ENCODE peak calls at places on chromosomes 2 and 18, in ten cellular contexts. One of them, this sample, is unnamed.

GRCh38 chr2:42327125-42327524 is 33.9 kb downstream of the COX7A2L start:
- DNase-seq in NB4: no peak
- DNase-seq in IMR-90: no peak
- DNase-seq in HCT116: no peak
- DNase-seq in right lobe of liver: no peak
- DNase-seq in K562: no peak
- DNase-seq in A549: no peak
- DNase-seq in heart left ventricle: no peak
- DNase-seq in sigmoid colon: no peak
- DNase-seq in tibial nerve: no peak
- DNase-seq in this sample: no peak

GRCh38 chr2:234290671-234291070 is 206.2 kb downstream of the ARL4C start:
- DNase-seq in A549: no peak
- DNase-seq in heart left ventricle: peak; percentile 72
- DNase-seq in HCT116: no peak
- DNase-seq in NB4: peak; percentile 43
- DNase-seq in right lobe of liver: peak; percentile 35
- DNase-seq in IMR-90: no peak
- DNase-seq in K562: no peak
- DNase-seq in tibial nerve: no peak
- DNase-seq in sigmoid colon: peak; percentile 72
- DNase-seq in this sample: peak; percentile 49

GRCh38 chr18:8703781-8704301 is 1.5 kb upstream of the MTCL1 start:
- DNase-seq in right lobe of liver: no peak
- DNase-seq in IMR-90: no peak
- DNase-seq in sigmoid colon: peak; percentile 53
- DNase-seq in NB4: no peak
- DNase-seq in tibial nerve: no peak
- DNase-seq in K562: no peak
- DNase-seq in heart left ventricle: no peak
- DNase-seq in HCT116: no peak
- DNase-seq in A549: no peak
- DNase-seq in this sample: no peak

GRCh38 chr2:157827377-157827776 is 48.8 kb downstream of the ACVR1 start:
- DNase-seq in HCT116: no peak
- DNase-seq in A549: no peak
- DNase-seq in K562: no peak
- DNase-seq in sigmoid colon: no peak
- DNase-seq in tibial nerve: no peak
- DNase-seq in NB4: no peak
- DNase-seq in right lobe of liver: no peak
- DNase-seq in heart left ventricle: no peak
- DNase-seq in IMR-90: no peak
- DNase-seq in this sample: no peak

GRCh38 chr18:45608400-45608799 is 6.9 kb upstream of the SLC14A2 start:
- DNase-seq in NB4: no peak
- DNase-seq in IMR-90: no peak
- DNase-seq in right lobe of liver: no peak
- DNase-seq in HCT116: no peak
- DNase-seq in K562: no peak
- DNase-seq in heart left ventricle: no peak
- DNase-seq in sigmoid colon: no peak
- DNase-seq in tibial nerve: no peak
- DNase-seq in A549: no peak
- DNase-seq in this sample: no peak

GRCh38 chr2:197263077-197263476 is 47.5 kb downstream of the ANKRD44 start:
- DNase-seq in A549: no peak
- DNase-seq in NB4: no peak
- DNase-seq in sigmoid colon: no peak
- DNase-seq in heart left ventricle: no peak
- DNase-seq in HCT116: no peak
- DNase-seq in tibial nerve: no peak
- DNase-seq in K562: no peak
- DNase-seq in right lobe of liver: no peak
- DNase-seq in IMR-90: no peak
- DNase-seq in this sample: no peak

GRCh38 chr2:44741507-44741906 is 200.0 kb upstream of the SIX3 start:
- DNase-seq in tibial nerve: no peak
- DNase-seq in HCT116: no peak
- DNase-seq in A549: no peak
- DNase-seq in heart left ventricle: no peak
- DNase-seq in K562: no peak
- DNase-seq in NB4: no peak
- DNase-seq in sigmoid colon: no peak
- DNase-seq in IMR-90: no peak
- DNase-seq in right lobe of liver: no peak
- DNase-seq in this sample: no peak

GRCh38 chr18:25067291-25068050 is 284.5 kb downstream of the ZNF521 start:
- DNase-seq in HCT116: no peak
- DNase-seq in K562: no peak
- DNase-seq in A549: no peak
- DNase-seq in heart left ventricle: no peak
- DNase-seq in sigmoid colon: no peak
- DNase-seq in IMR-90: no peak
- DNase-seq in NB4: no peak
- DNase-seq in tibial nerve: no peak
- DNase-seq in right lobe of liver: no peak
- DNase-seq in this sample: no peak

GRCh38 chr2:10122500-10123280 is at the start of gene RRM2:
- DNase-seq in HCT116: peak; percentile 91
- DNase-seq in NB4: peak; percentile 99
- DNase-seq in tibial nerve: peak; percentile 81
- DNase-seq in K562: peak; percentile 98
- DNase-seq in right lobe of liver: peak; percentile 94
- DNase-seq in IMR-90: peak; percentile 87
- DNase-seq in heart left ventricle: peak; percentile 96
- DNase-seq in A549: peak; percentile 97
- DNase-seq in sigmoid colon: peak; percentile 97
- DNase-seq in this sample: peak; percentile 98
- TF ChIP-seq POLR2A in HCT116: peak; percentile 95
- TF ChIP-seq POLR2A in NB4: peak; percentile 93
- TF ChIP-seq POLR2A in tibial nerve: no peak
- TF ChIP-seq POLR2A in K562: peak; percentile 99
- TF ChIP-seq POLR2A in right lobe of liver: no peak
- TF ChIP-seq POLR2A in IMR-90: peak; percentile 91
- TF ChIP-seq POLR2A in heart left ventricle: no peak
- TF ChIP-seq POLR2A in A549: peak; percentile 91
- TF ChIP-seq POLR2A in sigmoid colon: no peak
- TF ChIP-seq POLR2A in this sample: no peak

GRCh38 chr2:175205523-175205922 is 24.0 kb upstream of the ATP5MC3 start:
- DNase-seq in IMR-90: peak; percentile 41
- DNase-seq in K562: no peak
- DNase-seq in HCT116: no peak
- DNase-seq in A549: no peak
- DNase-seq in sigmoid colon: no peak
- DNase-seq in NB4: no peak
- DNase-seq in heart left ventricle: no peak
- DNase-seq in right lobe of liver: no peak
- DNase-seq in tibial nerve: no peak
- DNase-seq in this sample: no peak
- H3K4me3 ChIP-seq in IMR-90: no peak overlapping the region
- H3K4me3 ChIP-seq in K562: no peak overlapping the region
- H3K4me3 ChIP-seq in HCT116: no peak overlapping the region
- H3K4me3 ChIP-seq in A549: no peak overlapping the region
- H3K4me3 ChIP-seq in sigmoid colon: no peak overlapping the region
- H3K4me3 ChIP-seq in NB4: no peak overlapping the region
- H3K4me3 ChIP-seq in heart left ventricle: no peak overlapping the region
- H3K4me3 ChIP-seq in right lobe of liver: no peak overlapping the region
- H3K4me3 ChIP-seq in tibial nerve: no peak overlapping the region
- H3K4me3 ChIP-seq in this sample: no peak overlapping the region

GRCh38 chr2:241150660-241151530 is 628 bp downstream of the PPP1R7 start:
- DNase-seq in HCT116: no peak
- DNase-seq in tibial nerve: no peak
- DNase-seq in A549: no peak
- DNase-seq in right lobe of liver: no peak
- DNase-seq in sigmoid colon: no peak
- DNase-seq in K562: no peak
- DNase-seq in IMR-90: peak; percentile 51
- DNase-seq in NB4: no peak
- DNase-seq in heart left ventricle: no peak
- DNase-seq in this sample: peak; percentile 27

GRCh38 chr2:241149675-241149924 is 328 bp upstream of the PASK start:
- DNase-seq in HCT116: no peak
- DNase-seq in sigmoid colon: no peak
- DNase-seq in A549: no peak
- DNase-seq in heart left ventricle: no peak
- DNase-seq in IMR-90: no peak
- DNase-seq in right lobe of liver: no peak
- DNase-seq in tibial nerve: no peak
- DNase-seq in K562: no peak
- DNase-seq in NB4: no peak
- DNase-seq in this sample: no peak

GRCh38 chr2:241148239-241148638 is 1.0 kb downstream of the PASK start:
- DNase-seq in K562: peak; percentile 5
- DNase-seq in tibial nerve: no peak
- DNase-seq in IMR-90: no peak
- DNase-seq in A549: no peak
- DNase-seq in heart left ventricle: no peak
- DNase-seq in right lobe of liver: no peak
- DNase-seq in HCT116: no peak
- DNase-seq in NB4: peak; percentile 33
- DNase-seq in sigmoid colon: no peak
- DNase-seq in this sample: no peak

GRCh38 chr2:241148891-241149674 is at the start of gene PASK:
- DNase-seq in K562: peak; percentile 94
- DNase-seq in HCT116: peak; percentile 95
- DNase-seq in IMR-90: peak; percentile 92
- DNase-seq in right lobe of liver: peak; percentile 94
- DNase-seq in heart left ventricle: peak; percentile 94
- DNase-seq in NB4: peak; percentile 98
- DNase-seq in sigmoid colon: peak; percentile 97
- DNase-seq in A549: peak; percentile 90
- DNase-seq in tibial nerve: peak; percentile 84
- DNase-seq in this sample: peak; percentile 98

DNA sequence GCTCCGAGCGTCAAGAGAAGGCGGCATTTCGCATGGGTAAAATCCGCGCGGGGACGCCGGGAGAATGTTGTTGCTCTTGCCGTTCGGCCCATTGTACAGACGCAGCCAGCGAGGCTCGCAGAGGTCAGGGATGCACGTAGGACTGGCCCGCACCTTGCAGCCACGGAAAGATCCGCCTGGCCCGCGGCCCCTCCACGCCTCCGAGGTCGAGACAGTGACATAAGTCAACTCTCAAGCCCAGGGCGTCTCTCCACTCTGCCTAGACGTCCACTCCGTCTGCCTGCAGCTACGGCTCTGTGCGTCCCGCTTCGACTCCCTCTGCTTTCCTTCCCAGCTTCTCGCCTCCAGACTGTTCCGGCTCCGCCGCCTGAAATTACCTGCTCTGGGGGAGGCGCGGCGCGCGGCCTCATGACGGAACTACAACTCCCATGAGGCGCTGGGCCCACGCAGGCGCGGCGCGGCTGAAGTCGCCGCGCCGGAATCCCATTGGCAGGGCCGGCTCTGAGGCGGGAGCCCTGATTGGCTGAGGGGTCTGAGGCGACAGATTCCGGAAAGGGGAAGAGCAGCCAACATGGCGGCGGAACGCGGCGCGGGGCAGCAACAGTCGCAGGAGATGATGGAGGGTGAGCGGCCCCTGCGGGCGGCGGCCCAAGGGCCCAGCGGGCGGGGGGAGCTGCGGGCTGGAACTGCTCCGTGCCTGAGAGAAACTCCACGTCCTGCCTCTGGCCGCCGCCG is at the start of gene PPP1R7:
- DNase-seq in K562: peak; percentile 93
- DNase-seq in A549: peak; percentile 94
- DNase-seq in HCT116: peak; percentile 87
- DNase-seq in right lobe of liver: peak; percentile 96
- DNase-seq in NB4: peak; percentile 97
- DNase-seq in tibial nerve: peak; percentile 88
- DNase-seq in heart left ventricle: peak; percentile 97
- DNase-seq in sigmoid colon: peak; percentile 97
- DNase-seq in IMR-90: peak; percentile 90
- DNase-seq in this sample: peak; percentile 99
- TF ChIP-seq POLR2A in K562: peak; percentile 74
- TF ChIP-seq POLR2A in A549: peak; percentile 72
- TF ChIP-seq POLR2A in HCT116: peak; percentile 48
- TF ChIP-seq POLR2A in right lobe of liver: peak; percentile 39
- TF ChIP-seq POLR2A in NB4: peak; percentile 47
- TF ChIP-seq POLR2A in tibial nerve: peak; percentile 62
- TF ChIP-seq POLR2A in heart left ventricle: no peak
- TF ChIP-seq POLR2A in sigmoid colon: no peak
- TF ChIP-seq POLR2A in IMR-90: peak; percentile 80
- TF ChIP-seq POLR2A in this sample: no peak

GRCh38 chr2:170973492-170974303 is 44.6 kb downstream of the GORASP2 start:
- DNase-seq in NB4: peak; percentile 87
- DNase-seq in tibial nerve: peak; percentile 66
- DNase-seq in K562: peak; percentile 96
- DNase-seq in sigmoid colon: peak; percentile 92
- DNase-seq in right lobe of liver: peak; percentile 92
- DNase-seq in HCT116: peak; percentile 62
- DNase-seq in A549: peak; percentile 87
- DNase-seq in IMR-90: peak; percentile 66
- DNase-seq in heart left ventricle: peak; percentile 91
- DNase-seq in this sample: peak; percentile 81

GRCh38 chr2:170975127-170975942 is 46.3 kb downstream of the GORASP2 start:
- DNase-seq in IMR-90: no peak
- DNase-seq in NB4: no peak
- DNase-seq in heart left ventricle: no peak
- DNase-seq in K562: no peak
- DNase-seq in A549: no peak
- DNase-seq in sigmoid colon: no peak
- DNase-seq in HCT116: no peak
- DNase-seq in right lobe of liver: no peak
- DNase-seq in tibial nerve: no peak
- DNase-seq in this sample: no peak

GRCh38 chr2:170973225-170973491 is 44.1 kb downstream of the GORASP2 start:
- DNase-seq in A549: no peak
- DNase-seq in HCT116: no peak
- DNase-seq in heart left ventricle: no peak
- DNase-seq in right lobe of liver: no peak
- DNase-seq in IMR-90: no peak
- DNase-seq in NB4: no peak
- DNase-seq in tibial nerve: no peak
- DNase-seq in K562: no peak
- DNase-seq in sigmoid colon: no peak
- DNase-seq in this sample: no peak

GRCh38 chr2:170975943-170976270 is 46.9 kb downstream of the GORASP2 start:
- DNase-seq in IMR-90: no peak
- DNase-seq in K562: no peak
- DNase-seq in sigmoid colon: no peak
- DNase-seq in tibial nerve: no peak
- DNase-seq in A549: no peak
- DNase-seq in heart left ventricle: no peak
- DNase-seq in NB4: no peak
- DNase-seq in HCT116: no peak
- DNase-seq in right lobe of liver: no peak
- DNase-seq in this sample: no peak

DNA sequence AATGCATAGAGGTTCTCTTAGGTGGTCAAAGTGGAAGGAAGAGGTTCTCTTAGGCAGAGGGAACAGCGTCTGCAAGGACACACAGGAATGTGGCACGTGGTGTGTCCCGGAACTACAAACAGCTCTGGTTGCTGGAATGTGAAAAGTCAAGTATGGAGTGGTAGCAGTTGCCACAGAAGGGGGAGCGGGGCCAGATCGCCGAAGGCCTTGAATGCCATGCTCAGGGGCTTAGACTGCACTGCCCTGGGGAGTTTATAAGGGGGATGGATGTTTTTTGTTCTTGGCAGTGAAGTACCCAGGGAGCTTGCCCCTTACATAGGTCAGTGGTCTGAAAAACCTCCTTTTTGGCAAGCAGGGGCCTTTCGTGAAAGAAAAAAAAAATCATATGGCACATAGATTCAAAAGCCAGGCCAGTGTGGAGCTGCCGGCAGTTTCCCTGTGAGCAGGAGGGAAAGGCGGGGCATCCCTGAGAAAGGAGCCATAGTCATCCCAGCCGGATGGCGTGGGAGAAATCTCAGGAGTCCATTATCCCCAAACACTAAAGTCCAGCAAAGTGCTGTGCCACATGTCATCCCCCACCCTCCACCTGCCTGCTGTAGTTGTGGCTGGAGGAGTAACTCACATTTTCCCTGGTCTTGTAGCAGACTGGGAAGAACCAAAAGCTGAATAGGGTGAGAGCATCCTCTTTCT is 45.4 kb downstream of the GORASP2 start:
- DNase-seq in HCT116: no peak
- DNase-seq in K562: no peak
- DNase-seq in heart left ventricle: no peak
- DNase-seq in A549: peak; percentile 20
- DNase-seq in tibial nerve: no peak
- DNase-seq in NB4: no peak
- DNase-seq in IMR-90: no peak
- DNase-seq in sigmoid colon: no peak
- DNase-seq in right lobe of liver: no peak
- DNase-seq in this sample: no peak
- H3K4me3 ChIP-seq in HCT116: no peak overlapping the region
- H3K4me3 ChIP-seq in K562: peak overlapping the region; percentile 56
- H3K4me3 ChIP-seq in heart left ventricle: no peak overlapping the region
- H3K4me3 ChIP-seq in A549: peak overlapping the region; percentile 58
- H3K4me3 ChIP-seq in tibial nerve: peak overlapping the region; percentile 64
- H3K4me3 ChIP-seq in NB4: no peak overlapping the region
- H3K4me3 ChIP-seq in IMR-90: peak overlapping the region; percentile 86
- H3K4me3 ChIP-seq in sigmoid colon: peak overlapping the region; percentile 61
- H3K4me3 ChIP-seq in right lobe of liver: peak overlapping the region; percentile 58
- H3K4me3 ChIP-seq in this sample: peak overlapping the region; percentile 49